ENCODE peak calls at places on chromosomes 5 and 9, in seven cellular contexts. One of them, this sample, is unnamed.

GRCh38 chr9:124428751-124429529 is 13.7 kb upstream of the PSMB7 start:
- DNase-seq in left kidney: no peak
- DNase-seq in fibroblast of mammary gland: no peak
- DNase-seq in KG1: no peak
- DNase-seq in activated CD4-positive, CD25-positive, alpha-beta regulatory T cell: no peak
- DNase-seq in G401: peak; percentile 93
- DNase-seq in activated naive CD8-positive, alpha-beta T cell treated with anti-CD3 and anti-CD28 coated beads, Interleukin-2, amount 50 U/mL, for 24 hours: no peak
- DNase-seq in this sample: no peak

GRCh38 chr9:133656211-133657119 is 20.3 kb downstream of the DBH start:
- DNase-seq in left kidney: peak; percentile 46
- DNase-seq in fibroblast of mammary gland: no peak
- DNase-seq in KG1: no peak
- DNase-seq in activated CD4-positive, CD25-positive, alpha-beta regulatory T cell: no peak
- DNase-seq in G401: no peak
- DNase-seq in activated naive CD8-positive, alpha-beta T cell treated with anti-CD3 and anti-CD28 coated beads, Interleukin-2, amount 50 U/mL, for 24 hours: no peak
- DNase-seq in this sample: no peak

GRCh38 chr9:8855046-8855445 is 1055.5 kb upstream of the DMAC1 start:
- DNase-seq in left kidney: peak; percentile 71
- DNase-seq in fibroblast of mammary gland: peak; percentile 59
- DNase-seq in KG1: no peak
- DNase-seq in activated CD4-positive, CD25-positive, alpha-beta regulatory T cell: no peak
- DNase-seq in G401: peak; percentile 85
- DNase-seq in activated naive CD8-positive, alpha-beta T cell treated with anti-CD3 and anti-CD28 coated beads, Interleukin-2, amount 50 U/mL, for 24 hours: no peak
- DNase-seq in this sample: peak; percentile 3

GRCh38 chr9:126676685-126677143 is 63.0 kb downstream of the LMX1B start:
- DNase-seq in left kidney: peak; percentile 65
- DNase-seq in fibroblast of mammary gland: no peak
- DNase-seq in KG1: no peak
- DNase-seq in activated CD4-positive, CD25-positive, alpha-beta regulatory T cell: no peak
- DNase-seq in G401: peak; percentile 70
- DNase-seq in activated naive CD8-positive, alpha-beta T cell treated with anti-CD3 and anti-CD28 coated beads, Interleukin-2, amount 50 U/mL, for 24 hours: peak; percentile 33
- DNase-seq in this sample: no peak

GRCh38 chr5:159850192-159850573 is 66.1 kb upstream of the ADRA1B start:
- DNase-seq in left kidney: peak; percentile 88
- DNase-seq in fibroblast of mammary gland: peak; percentile 90
- DNase-seq in KG1: no peak
- DNase-seq in activated CD4-positive, CD25-positive, alpha-beta regulatory T cell: no peak
- DNase-seq in G401: no peak
- DNase-seq in activated naive CD8-positive, alpha-beta T cell treated with anti-CD3 and anti-CD28 coated beads, Interleukin-2, amount 50 U/mL, for 24 hours: no peak
- DNase-seq in this sample: no peak

GRCh38 chr5:77073667-77074066 is 13.4 kb downstream of the ZBED3 start:
- DNase-seq in left kidney: no peak
- DNase-seq in fibroblast of mammary gland: no peak
- DNase-seq in KG1: no peak
- DNase-seq in activated CD4-positive, CD25-positive, alpha-beta regulatory T cell: no peak
- DNase-seq in G401: no peak
- DNase-seq in activated naive CD8-positive, alpha-beta T cell treated with anti-CD3 and anti-CD28 coated beads, Interleukin-2, amount 50 U/mL, for 24 hours: no peak
- DNase-seq in this sample: no peak

GRCh38 chr9:123359546-123359945 is 3.5 kb downstream of the CRB2 start:
- DNase-seq in left kidney: no peak
- DNase-seq in fibroblast of mammary gland: no peak
- DNase-seq in KG1: no peak
- DNase-seq in activated CD4-positive, CD25-positive, alpha-beta regulatory T cell: no peak
- DNase-seq in G401: no peak
- DNase-seq in activated naive CD8-positive, alpha-beta T cell treated with anti-CD3 and anti-CD28 coated beads, Interleukin-2, amount 50 U/mL, for 24 hours: no peak
- DNase-seq in this sample: no peak

GRCh38 chr9:14466828-14467227 is 152.9 kb upstream of the NFIB start:
- DNase-seq in left kidney: no peak
- DNase-seq in fibroblast of mammary gland: no peak
- DNase-seq in KG1: no peak
- DNase-seq in activated CD4-positive, CD25-positive, alpha-beta regulatory T cell: no peak
- DNase-seq in G401: no peak
- DNase-seq in activated naive CD8-positive, alpha-beta T cell treated with anti-CD3 and anti-CD28 coated beads, Interleukin-2, amount 50 U/mL, for 24 hours: no peak
- DNase-seq in this sample: no peak

GRCh38 chr5:7251127-7251526 is 144.8 kb upstream of the ADCY2 start:
- DNase-seq in left kidney: no peak
- DNase-seq in fibroblast of mammary gland: no peak
- DNase-seq in KG1: peak; percentile 2
- DNase-seq in activated CD4-positive, CD25-positive, alpha-beta regulatory T cell: no peak
- DNase-seq in G401: no peak
- DNase-seq in activated naive CD8-positive, alpha-beta T cell treated with anti-CD3 and anti-CD28 coated beads, Interleukin-2, amount 50 U/mL, for 24 hours: no peak
- DNase-seq in this sample: no peak

GRCh38 chr5:97943036-97943435 is 760.0 kb upstream of the RIOK2 start:
- DNase-seq in left kidney: no peak
- DNase-seq in fibroblast of mammary gland: no peak
- DNase-seq in KG1: no peak
- DNase-seq in activated CD4-positive, CD25-positive, alpha-beta regulatory T cell: no peak
- DNase-seq in G401: no peak
- DNase-seq in activated naive CD8-positive, alpha-beta T cell treated with anti-CD3 and anti-CD28 coated beads, Interleukin-2, amount 50 U/mL, for 24 hours: no peak
- DNase-seq in this sample: no peak

GRCh38 chr9:97598461-97599288 is 34.5 kb downstream of the TSTD2 start:
- DNase-seq in left kidney: peak; percentile 92
- DNase-seq in fibroblast of mammary gland: peak; percentile 84
- DNase-seq in KG1: peak; percentile 41
- DNase-seq in activated CD4-positive, CD25-positive, alpha-beta regulatory T cell: peak; percentile 56
- DNase-seq in G401: peak; percentile 89
- DNase-seq in activated naive CD8-positive, alpha-beta T cell treated with anti-CD3 and anti-CD28 coated beads, Interleukin-2, amount 50 U/mL, for 24 hours: peak; percentile 74
- DNase-seq in this sample: peak; percentile 82

GRCh38 chr5:135330798-135331096 is 68.3 kb downstream of the MACROH2A1 start:
- DNase-seq in left kidney: peak; percentile 32
- DNase-seq in fibroblast of mammary gland: no peak
- DNase-seq in KG1: no peak
- DNase-seq in activated CD4-positive, CD25-positive, alpha-beta regulatory T cell: no peak
- DNase-seq in G401: no peak
- DNase-seq in activated naive CD8-positive, alpha-beta T cell treated with anti-CD3 and anti-CD28 coated beads, Interleukin-2, amount 50 U/mL, for 24 hours: no peak
- DNase-seq in this sample: no peak

GRCh38 chr9:86598411-86599239 is 244.4 kb upstream of the TUT7 start:
- DNase-seq in left kidney: no peak
- DNase-seq in fibroblast of mammary gland: peak; percentile 60
- DNase-seq in KG1: no peak
- DNase-seq in activated CD4-positive, CD25-positive, alpha-beta regulatory T cell: no peak
- DNase-seq in G401: no peak
- DNase-seq in activated naive CD8-positive, alpha-beta T cell treated with anti-CD3 and anti-CD28 coated beads, Interleukin-2, amount 50 U/mL, for 24 hours: no peak
- DNase-seq in this sample: no peak

GRCh38 chr9:71680189-71680983 is 87.9 kb downstream of the CEMIP2 start:
- DNase-seq in left kidney: peak; percentile 20
- DNase-seq in fibroblast of mammary gland: peak; percentile 55
- DNase-seq in KG1: no peak
- DNase-seq in activated CD4-positive, CD25-positive, alpha-beta regulatory T cell: no peak
- DNase-seq in G401: no peak
- DNase-seq in activated naive CD8-positive, alpha-beta T cell treated with anti-CD3 and anti-CD28 coated beads, Interleukin-2, amount 50 U/mL, for 24 hours: no peak
- DNase-seq in this sample: peak; percentile 39

GRCh38 chr5:126124706-126125345 is 298.4 kb upstream of the GRAMD2B start:
- DNase-seq in left kidney: peak; percentile 60
- DNase-seq in fibroblast of mammary gland: peak; percentile 85
- DNase-seq in KG1: no peak
- DNase-seq in activated CD4-positive, CD25-positive, alpha-beta regulatory T cell: no peak
- DNase-seq in G401: no peak
- DNase-seq in activated naive CD8-positive, alpha-beta T cell treated with anti-CD3 and anti-CD28 coated beads, Interleukin-2, amount 50 U/mL, for 24 hours: no peak
- DNase-seq in this sample: no peak

GRCh38 chr9:129972816-129973215 is 70.2 kb downstream of the FNBP1 start:
- DNase-seq in left kidney: no peak
- DNase-seq in fibroblast of mammary gland: no peak
- DNase-seq in KG1: no peak
- DNase-seq in activated CD4-positive, CD25-positive, alpha-beta regulatory T cell: no peak
- DNase-seq in G401: no peak
- DNase-seq in activated naive CD8-positive, alpha-beta T cell treated with anti-CD3 and anti-CD28 coated beads, Interleukin-2, amount 50 U/mL, for 24 hours: no peak
- DNase-seq in this sample: no peak

GRCh38 chr5:55896663-55897062 is 45.5 kb downstream of the IL31RA start:
- DNase-seq in left kidney: no peak
- DNase-seq in fibroblast of mammary gland: peak; percentile 44
- DNase-seq in KG1: no peak
- DNase-seq in activated CD4-positive, CD25-positive, alpha-beta regulatory T cell: no peak
- DNase-seq in G401: no peak
- DNase-seq in activated naive CD8-positive, alpha-beta T cell treated with anti-CD3 and anti-CD28 coated beads, Interleukin-2, amount 50 U/mL, for 24 hours: no peak
- DNase-seq in this sample: no peak

GRCh38 chr9:111833941-111834340 is 39.2 kb upstream of the SHOC1 start:
- DNase-seq in left kidney: no peak
- DNase-seq in fibroblast of mammary gland: peak; percentile 62
- DNase-seq in KG1: no peak
- DNase-seq in activated CD4-positive, CD25-positive, alpha-beta regulatory T cell: no peak
- DNase-seq in G401: no peak
- DNase-seq in activated naive CD8-positive, alpha-beta T cell treated with anti-CD3 and anti-CD28 coated beads, Interleukin-2, amount 50 U/mL, for 24 hours: no peak
- DNase-seq in this sample: no peak

GRCh38 chr5:87252283-87252605 is 15.4 kb upstream of the RASA1 start:
- DNase-seq in left kidney: no peak
- DNase-seq in fibroblast of mammary gland: no peak
- DNase-seq in KG1: no peak
- DNase-seq in activated CD4-positive, CD25-positive, alpha-beta regulatory T cell: no peak
- DNase-seq in G401: no peak
- DNase-seq in activated naive CD8-positive, alpha-beta T cell treated with anti-CD3 and anti-CD28 coated beads, Interleukin-2, amount 50 U/mL, for 24 hours: no peak
- DNase-seq in this sample: no peak

GRCh38 chr9:124399999-124400940 is 15.0 kb downstream of the PSMB7 start:
- DNase-seq in left kidney: no peak
- DNase-seq in fibroblast of mammary gland: no peak
- DNase-seq in KG1: no peak
- DNase-seq in activated CD4-positive, CD25-positive, alpha-beta regulatory T cell: no peak
- DNase-seq in G401: no peak
- DNase-seq in activated naive CD8-positive, alpha-beta T cell treated with anti-CD3 and anti-CD28 coated beads, Interleukin-2, amount 50 U/mL, for 24 hours: no peak
- DNase-seq in this sample: no peak

GRCh38 chr9:76001494-76001893 is 111.0 kb downstream of the PCSK5 start:
- DNase-seq in left kidney: no peak
- DNase-seq in fibroblast of mammary gland: no peak
- DNase-seq in KG1: no peak
- DNase-seq in activated CD4-positive, CD25-positive, alpha-beta regulatory T cell: no peak
- DNase-seq in G401: no peak
- DNase-seq in activated naive CD8-positive, alpha-beta T cell treated with anti-CD3 and anti-CD28 coated beads, Interleukin-2, amount 50 U/mL, for 24 hours: no peak
- DNase-seq in this sample: no peak

GRCh38 chr9:37936376-37936775 is 32.4 kb upstream of the SLC25A51 start:
- DNase-seq in left kidney: no peak
- DNase-seq in fibroblast of mammary gland: no peak
- DNase-seq in KG1: no peak
- DNase-seq in activated CD4-positive, CD25-positive, alpha-beta regulatory T cell: no peak
- DNase-seq in G401: no peak
- DNase-seq in activated naive CD8-positive, alpha-beta T cell treated with anti-CD3 and anti-CD28 coated beads, Interleukin-2, amount 50 U/mL, for 24 hours: no peak
- DNase-seq in this sample: no peak

GRCh38 chr5:181111010-181111409 is 20.0 kb downstream of the OR2V1 start:
- DNase-seq in left kidney: no peak
- DNase-seq in fibroblast of mammary gland: no peak
- DNase-seq in KG1: no peak
- DNase-seq in activated CD4-positive, CD25-positive, alpha-beta regulatory T cell: no peak
- DNase-seq in G401: no peak
- DNase-seq in activated naive CD8-positive, alpha-beta T cell treated with anti-CD3 and anti-CD28 coated beads, Interleukin-2, amount 50 U/mL, for 24 hours: no peak
- DNase-seq in this sample: no peak

GRCh38 chr5:35001842-35002241 is 45.9 kb downstream of the AGXT2 start:
- DNase-seq in left kidney: no peak
- DNase-seq in fibroblast of mammary gland: no peak
- DNase-seq in KG1: no peak
- DNase-seq in activated CD4-positive, CD25-positive, alpha-beta regulatory T cell: no peak
- DNase-seq in G401: no peak
- DNase-seq in activated naive CD8-positive, alpha-beta T cell treated with anti-CD3 and anti-CD28 coated beads, Interleukin-2, amount 50 U/mL, for 24 hours: no peak
- DNase-seq in this sample: no peak

GRCh38 chr9:68507098-68507795 is 33.4 kb downstream of the TMEM252 start:
- DNase-seq in left kidney: peak; percentile 55
- DNase-seq in fibroblast of mammary gland: peak; percentile 40
- DNase-seq in KG1: no peak
- DNase-seq in activated CD4-positive, CD25-positive, alpha-beta regulatory T cell: no peak
- DNase-seq in G401: peak; percentile 68
- DNase-seq in activated naive CD8-positive, alpha-beta T cell treated with anti-CD3 and anti-CD28 coated beads, Interleukin-2, amount 50 U/mL, for 24 hours: no peak
- DNase-seq in this sample: no peak